ENCODE peak calls at places on chromosomes 6 and 20, in ten cellular contexts. U is mesenchymal stem cell, D is heart right ventricle, V is heart left ventricle, C is MG63, Z is tibial nerve, Y is HFF-Myc, X is tibial artery, G is cardiac fibroblast, S is psoas muscle. Q is an unnamed sample.

GRCh38 chr6:16805190-16805860 is 44.1 kb upstream of the ATXN1 start:
- DNase-seq in U (no peak), D (no peak), V (no peak), C (peak), Z (no peak), Y (no peak), X (no peak), G (no peak), S (no peak), Q (no peak)

GRCh38 chr6:31083742-31084354 is 28.5 kb downstream of the C6orf15 start:
- DNase-seq in U (peak), D (no peak), V (peak), C (peak), Z (peak), Y (peak), X (no peak), G (peak), S (peak), Q (peak)

GRCh38 chr6:41784581-41785171 is 2.8 kb upstream of the TOMM6 start:
- DNase-seq in U (no peak), D (no peak), V (no peak), C (no peak), Z (no peak), Y (no peak), X (no peak), G (no peak), S (no peak), Q (no peak)

GRCh38 chr6:119256978-119257462 is 92.5 kb downstream of the MAN1A1 start:
- DNase-seq in U (no peak), D (no peak), V (no peak), C (no peak), Z (no peak), Y (no peak), X (no peak), G (no peak), S (no peak), Q (no peak)

GRCh38 chr20:8490076-8490830 is 358.2 kb downstream of the PLCB1 start:
- DNase-seq in U (no peak), D (no peak), V (no peak), C (peak), Z (no peak), Y (no peak), X (no peak), G (no peak), S (no peak), Q (no peak)

GRCh38 chr20:12838261-12838866 is 170.4 kb upstream of the SPTLC3 start:
- DNase-seq in U (no peak), D (no peak), V (no peak), C (no peak), Z (no peak), Y (no peak), X (no peak), G (no peak), S (no peak), Q (peak)

GRCh38 chr6:14728396-14729024 is 517.4 kb upstream of the JARID2 start:
- DNase-seq in U (peak), D (no peak), V (peak), C (peak), Z (peak), Y (no peak), X (peak), G (peak), S (no peak), Q (no peak)

GRCh38 chr20:25356294-25356933 is 34.2 kb downstream of the ABHD12 start:
- DNase-seq in U (no peak), D (no peak), V (no peak), C (no peak), Z (no peak), Y (no peak), X (no peak), G (no peak), S (no peak), Q (no peak)

GRCh38 chr6:137357948-137358266 is 136.3 kb downstream of the OLIG3 start:
- DNase-seq in U (no peak), D (no peak), V (no peak), C (no peak), Z (no peak), Y (no peak), X (no peak), G (no peak), S (no peak), Q (no peak)

GRCh38 chr6:125658125-125658524 is 91.3 kb upstream of the HEY2 start:
- DNase-seq in U (no peak), D (no peak), V (no peak), C (no peak), Z (no peak), Y (no peak), X (no peak), G (no peak), S (no peak), Q (no peak)

GRCh38 chr20:1933465-1933870 is 38.3 kb downstream of the SIRPA start:
- DNase-seq in U (peak), D (peak), V (peak), C (peak), Z (no peak), Y (no peak), X (peak), G (peak), S (peak), Q (no peak)

GRCh38 chr6:70151616-70152015 is 151.3 kb downstream of the COL9A1 start:
- DNase-seq in U (peak), D (no peak), V (no peak), C (no peak), Z (no peak), Y (no peak), X (no peak), G (peak), S (no peak), Q (no peak)

GRCh38 chr6:158033751-158034702 is 52.4 kb downstream of the SYNJ2 start:
- DNase-seq in U (peak), D (no peak), V (no peak), C (no peak), Z (no peak), Y (no peak), X (peak), G (no peak), S (no peak), Q (no peak)

GRCh38 chr6:137927777-137928218 is 60.7 kb downstream of the TNFAIP3 start:
- DNase-seq in U (peak), D (no peak), V (no peak), C (peak), Z (no peak), Y (no peak), X (no peak), G (peak), S (no peak), Q (peak)

GRCh38 chr20:30816182-30816645 is 441.2 kb upstream of the DEFB115 start:
- DNase-seq in U (no peak), D (peak), V (peak), C (no peak), Z (no peak), Y (no peak), X (no peak), G (peak), S (peak), Q (no peak)

GRCh38 chr6:141117869-141118268 is 1014.9 kb upstream of the GJE1 start:
- DNase-seq in U (no peak), D (no peak), V (no peak), C (no peak), Z (no peak), Y (no peak), X (no peak), G (peak), S (no peak), Q (no peak)

GRCh38 chr20:44018684-44019637 is 104.3 kb downstream of the TOX2 start:
- DNase-seq in U (no peak), D (no peak), V (no peak), C (no peak), Z (no peak), Y (no peak), X (no peak), G (no peak), S (no peak), Q (peak)

GRCh38 chr6:109660526-109660925 is 30.5 kb downstream of the AK9 start:
- DNase-seq in U (no peak), D (no peak), V (no peak), C (no peak), Z (no peak), Y (no peak), X (no peak), G (peak), S (no peak), Q (no peak)

GRCh38 chr20:62975251-62975770 is 22.8 kb downstream of the SLC17A9 start:
- DNase-seq in U (no peak), D (no peak), V (no peak), C (peak), Z (no peak), Y (no peak), X (no peak), G (no peak), S (no peak), Q (no peak)

GRCh38 chr6:157108923-157109322 is 214.4 kb downstream of the TMEM242 start:
- DNase-seq in U (no peak), D (no peak), V (no peak), C (no peak), Z (no peak), Y (no peak), X (no peak), G (no peak), S (no peak), Q (no peak)

GRCh38 chr6:54990001-54990400 is 143.4 kb downstream of the FAM83B start:
- DNase-seq in U (peak), D (no peak), V (no peak), C (no peak), Z (no peak), Y (no peak), X (no peak), G (no peak), S (no peak), Q (no peak)

GRCh38 chr20:23143098-23143497 is 57.0 kb upstream of the CD93 start:
- DNase-seq in U (peak), D (no peak), V (peak), C (peak), Z (peak), Y (peak), X (peak), G (peak), S (peak), Q (peak)

GRCh38 chr20:50378170-50379000 is 131.8 kb upstream of the PTPN1 start:
- DNase-seq in U (no peak), D (no peak), V (no peak), C (no peak), Z (no peak), Y (no peak), X (no peak), G (peak), S (no peak), Q (no peak)

GRCh38 chr6:3162565-3163247 is 5.4 kb upstream of the TUBB2A start:
- DNase-seq in U (peak), D (peak), V (peak), C (peak), Z (no peak), Y (no peak), X (peak), G (peak), S (peak), Q (peak)

GRCh38 chr6:3162067-3162497 is 4.7 kb upstream of the TUBB2A start:
- DNase-seq in U (peak), D (no peak), V (no peak), C (no peak), Z (no peak), Y (no peak), X (no peak), G (peak), S (no peak), Q (no peak)

GRCh38 chr6:3165631-3166534 is 8.5 kb upstream of the TUBB2A start:
- DNase-seq in U (peak), D (no peak), V (no peak), C (no peak), Z (no peak), Y (no peak), X (no peak), G (peak), S (no peak), Q (no peak)

GRCh38 chr6:3164388-3164787 is 7.0 kb upstream of the TUBB2A start:
- DNase-seq in U (no peak), D (no peak), V (no peak), C (no peak), Z (no peak), Y (no peak), X (no peak), G (no peak), S (no peak), Q (no peak)

DNA sequence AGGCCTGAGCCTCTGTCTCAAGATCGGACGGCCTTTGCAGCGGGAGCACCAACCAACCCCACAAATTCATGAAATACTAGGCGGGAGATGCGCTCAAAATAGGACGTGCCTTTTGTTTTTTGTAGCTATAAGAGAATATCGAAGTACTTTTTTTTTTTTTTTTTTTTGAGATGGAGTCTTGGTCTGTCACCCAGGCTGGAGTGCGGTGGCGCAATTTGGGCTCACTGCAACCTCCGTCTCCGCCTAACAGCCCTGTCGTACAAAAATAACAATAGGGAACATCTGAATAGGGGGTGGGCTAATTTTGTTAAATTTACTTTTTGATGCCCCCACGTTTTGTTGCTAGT is 5.9 kb upstream of the TUBB2A start:
- DNase-seq in U (peak), D (no peak), V (no peak), C (no peak), Z (peak), Y (no peak), X (no peak), G (peak), S (peak), Q (no peak)
- H3K4me3 ChIP-seq in U (peak), D (peak), V (peak), C (peak), Z (peak), Y (peak), X (peak), G (peak), S (peak), Q (peak)

GRCh38 chr20:41233976-41234514 is 83.5 kb downstream of the ZHX3 start:
- DNase-seq in U (no peak), D (no peak), V (no peak), C (no peak), Z (no peak), Y (no peak), X (no peak), G (no peak), S (no peak), Q (no peak)

GRCh38 chr20:41231136-41231535 is 86.4 kb downstream of the ZHX3 start:
- DNase-seq in U (no peak), D (no peak), V (no peak), C (no peak), Z (no peak), Y (no peak), X (no peak), G (no peak), S (no peak), Q (no peak)

GRCh38 chr20:41234546-41234945 is 83.0 kb downstream of the ZHX3 start:
- DNase-seq in U (no peak), D (peak), V (peak), C (no peak), Z (no peak), Y (no peak), X (peak), G (no peak), S (peak), Q (no peak)

GRCh38 chr20:41231850-41232249 is 85.7 kb downstream of the ZHX3 start:
- DNase-seq in U (no peak), D (no peak), V (no peak), C (no peak), Z (no peak), Y (no peak), X (no peak), G (no peak), S (no peak), Q (no peak)

DNA sequence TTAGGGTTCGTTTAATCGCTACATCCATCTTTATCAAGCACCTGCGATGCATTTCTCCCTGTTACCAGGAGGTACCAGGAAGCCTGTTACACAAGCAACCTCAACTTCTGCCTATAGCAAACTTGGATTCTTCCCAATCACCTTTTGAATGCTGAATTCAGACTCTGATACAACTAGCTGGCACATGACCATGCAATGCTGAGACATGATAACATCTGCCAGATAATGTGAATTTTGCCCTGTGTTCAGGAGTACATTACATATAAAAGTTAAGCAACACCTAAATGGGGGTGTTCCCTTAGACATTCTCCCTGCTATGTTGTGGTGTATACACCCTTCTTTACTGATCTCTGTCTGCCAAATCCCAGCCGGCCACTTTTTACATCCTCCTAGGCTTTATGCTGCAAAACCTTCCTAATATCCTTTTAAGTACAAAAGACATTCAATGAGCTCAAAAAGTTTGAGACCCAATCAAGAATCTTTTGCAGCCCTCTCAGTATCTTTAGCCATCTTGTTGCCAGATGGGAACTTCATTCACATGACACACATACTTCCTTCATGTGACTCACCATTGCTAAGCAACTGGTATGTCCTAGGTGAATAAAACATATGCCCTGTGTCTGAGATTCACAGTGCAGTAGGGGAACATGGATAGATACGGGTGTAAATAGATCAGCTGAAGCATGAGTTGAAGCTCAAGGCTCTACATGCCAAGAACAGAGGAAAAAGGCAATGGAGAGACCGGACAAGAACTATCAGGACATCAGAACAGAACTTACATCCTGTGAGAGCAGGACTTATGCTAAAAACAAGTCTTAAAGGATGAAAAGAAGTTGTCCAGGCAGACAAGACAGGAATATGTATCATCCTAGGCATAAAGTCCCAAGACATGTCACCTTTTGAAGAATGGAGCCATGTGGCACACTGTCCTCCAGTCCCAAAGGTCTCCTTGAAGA is 84.3 kb downstream of the ZHX3 start:
- DNase-seq in U (peak), D (no peak), V (no peak), C (no peak), Z (no peak), Y (peak), X (no peak), G (peak), S (no peak), Q (no peak)
- H3K4me3 ChIP-seq in U (no peak), D (peak), V (no peak), C (no peak), Z (no peak), Y (no peak), X (no peak), G (no peak), S (peak), Q (no peak)

GRCh38 chr20:46350986-46351267 is 42.6 kb upstream of the CDH22 start:
- DNase-seq in U (no peak), D (no peak), V (no peak), C (no peak), Z (no peak), Y (no peak), X (no peak), G (no peak), S (no peak), Q (no peak)

GRCh38 chr20:46348972-46349741 is 40.9 kb upstream of the CDH22 start:
- DNase-seq in U (peak), D (peak), V (peak), C (peak), Z (peak), Y (no peak), X (no peak), G (peak), S (peak), Q (peak)

GRCh38 chr20:46351357-46352058 is 43.2 kb upstream of the CDH22 start:
- DNase-seq in U (no peak), D (no peak), V (no peak), C (no peak), Z (no peak), Y (no peak), X (no peak), G (no peak), S (no peak), Q (no peak)

GRCh38 chr20:46349742-46350056 is 41.4 kb upstream of the CDH22 start:
- DNase-seq in U (no peak), D (no peak), V (no peak), C (no peak), Z (no peak), Y (no peak), X (no peak), G (no peak), S (no peak), Q (no peak)

GRCh38 chr20:46350201-46350985 is 42.1 kb upstream of the CDH22 start:
- DNase-seq in U (peak), D (no peak), V (no peak), C (peak), Z (no peak), Y (peak), X (no peak), G (peak), S (no peak), Q (no peak)
- H3K4me3 ChIP-seq in U (no peak), D (no peak), V (no peak), C (no peak), Z (no peak), Y (no peak), X (no peak), G (no peak), S (no peak), Q (no peak)

GRCh38 chr6:161439093-161439492 is 165.2 kb upstream of the AGPAT4 start:
- DNase-seq in U (peak), D (peak), V (peak), C (peak), Z (peak), Y (peak), X (no peak), G (peak), S (peak), Q (no peak)

GRCh38 chr6:161440299-161440698 is 166.4 kb upstream of the AGPAT4 start:
- DNase-seq in U (no peak), D (no peak), V (no peak), C (no peak), Z (no peak), Y (no peak), X (no peak), G (no peak), S (no peak), Q (no peak)

GRCh38 chr6:161436106-161436876 is 162.4 kb upstream of the AGPAT4 start:
- DNase-seq in U (no peak), D (no peak), V (no peak), C (peak), Z (no peak), Y (no peak), X (no peak), G (peak), S (no peak), Q (no peak)

GRCh38 chr6:161437851-161438250 is 164.0 kb upstream of the AGPAT4 start:
- DNase-seq in U (no peak), D (no peak), V (no peak), C (peak), Z (no peak), Y (no peak), X (no peak), G (peak), S (no peak), Q (no peak)

DNA sequence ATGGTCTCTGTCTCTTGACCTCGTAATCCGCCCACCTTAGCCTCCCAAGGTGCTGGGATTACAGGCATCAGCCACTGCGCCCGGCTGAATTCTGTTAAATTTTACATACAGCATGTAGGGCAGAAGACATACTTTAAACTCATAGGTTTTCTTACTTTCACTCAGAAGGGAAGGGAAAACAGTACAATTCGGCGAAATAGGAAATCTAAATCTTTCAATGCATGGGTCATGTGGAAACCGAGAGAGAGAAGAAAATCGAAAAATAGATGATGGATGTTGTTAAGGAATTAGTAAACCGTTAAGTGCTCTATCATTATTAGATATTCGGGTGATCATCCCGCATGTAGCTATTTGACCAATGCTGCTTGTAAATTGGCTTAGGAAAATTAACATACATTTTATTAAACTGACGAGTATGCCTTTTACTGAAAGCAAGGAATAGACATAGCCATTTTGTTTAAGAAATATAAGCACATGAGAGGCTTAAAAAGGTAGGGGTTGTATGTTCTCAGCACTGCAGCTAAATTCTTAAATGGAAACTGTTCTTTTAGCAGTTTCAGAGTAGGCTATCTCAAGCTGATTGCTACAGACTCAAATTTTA is 164.7 kb upstream of the AGPAT4 start:
- DNase-seq in U (no peak), D (no peak), V (no peak), C (no peak), Z (no peak), Y (no peak), X (no peak), G (no peak), S (no peak), Q (no peak)
- H3K4me3 ChIP-seq in U (no peak), D (no peak), V (peak), C (no peak), Z (peak), Y (no peak), X (peak), G (no peak), S (peak), Q (no peak)